ENCODE peak calls at places on chromosome 22, in eight cellular contexts. One of them, this sample, is unnamed.

GRCh38 chr22:24271406-24271760 is 752 bp downstream of the SPECC1L start:
- DNase-seq in caudate nucleus: no peak
- DNase-seq in PC-3: peak
- DNase-seq in CD4-positive, alpha-beta T cell: no peak
- DNase-seq in thoracic aorta: no peak
- DNase-seq in mesenchymal stem cell: peak
- DNase-seq in cerebellum: no peak
- DNase-seq in stimulated activated CD4-positive, alpha-beta T cell treated with anti-CD3 and anti-CD28 coated beads, Interleukin-1b, Interleukin-23, amount 100 ng/mL, for 24 hours: no peak
- DNase-seq in this sample: no peak

GRCh38 chr22:41983516-41983915 is 14.3 kb downstream of the SEPTIN3 start:
- DNase-seq in CD4-positive, alpha-beta T cell: no peak
- DNase-seq in cerebellum: no peak
- DNase-seq in mesenchymal stem cell: peak
- DNase-seq in stimulated activated CD4-positive, alpha-beta T cell treated with anti-CD3 and anti-CD28 coated beads, Interleukin-1b, Interleukin-23, amount 100 ng/mL, for 24 hours: no peak
- DNase-seq in thoracic aorta: no peak
- DNase-seq in caudate nucleus: no peak
- DNase-seq in PC-3: no peak
- DNase-seq in this sample: no peak

GRCh38 chr22:49365191-49365837 is 462.4 kb downstream of the BRD1 start:
- DNase-seq in thoracic aorta: no peak
- DNase-seq in mesenchymal stem cell: no peak
- DNase-seq in PC-3: no peak
- DNase-seq in caudate nucleus: no peak
- DNase-seq in stimulated activated CD4-positive, alpha-beta T cell treated with anti-CD3 and anti-CD28 coated beads, Interleukin-1b, Interleukin-23, amount 100 ng/mL, for 24 hours: no peak
- DNase-seq in cerebellum: no peak
- DNase-seq in CD4-positive, alpha-beta T cell: no peak
- DNase-seq in this sample: no peak

GRCh38 chr22:19823191-19823590 is 31.5 kb downstream of the GNB1L start:
- DNase-seq in caudate nucleus: no peak
- DNase-seq in CD4-positive, alpha-beta T cell: no peak
- DNase-seq in thoracic aorta: no peak
- DNase-seq in PC-3: no peak
- DNase-seq in mesenchymal stem cell: no peak
- DNase-seq in stimulated activated CD4-positive, alpha-beta T cell treated with anti-CD3 and anti-CD28 coated beads, Interleukin-1b, Interleukin-23, amount 100 ng/mL, for 24 hours: no peak
- DNase-seq in cerebellum: no peak
- DNase-seq in this sample: no peak

GRCh38 chr22:40703731-40704130 is 24.4 kb downstream of the MCHR1 start:
- DNase-seq in cerebellum: no peak
- DNase-seq in thoracic aorta: no peak
- DNase-seq in mesenchymal stem cell: no peak
- DNase-seq in PC-3: no peak
- DNase-seq in CD4-positive, alpha-beta T cell: no peak
- DNase-seq in stimulated activated CD4-positive, alpha-beta T cell treated with anti-CD3 and anti-CD28 coated beads, Interleukin-1b, Interleukin-23, amount 100 ng/mL, for 24 hours: no peak
- DNase-seq in caudate nucleus: no peak
- DNase-seq in this sample: peak

GRCh38 chr22:38631724-38632123 is 24.5 kb downstream of the FAM227A start:
- DNase-seq in mesenchymal stem cell: no peak
- DNase-seq in CD4-positive, alpha-beta T cell: no peak
- DNase-seq in PC-3: no peak
- DNase-seq in caudate nucleus: no peak
- DNase-seq in cerebellum: no peak
- DNase-seq in stimulated activated CD4-positive, alpha-beta T cell treated with anti-CD3 and anti-CD28 coated beads, Interleukin-1b, Interleukin-23, amount 100 ng/mL, for 24 hours: no peak
- DNase-seq in thoracic aorta: no peak
- DNase-seq in this sample: no peak

GRCh38 chr22:20651286-20651685 is 122.6 kb upstream of the SERPIND1 start:
- DNase-seq in caudate nucleus: no peak
- DNase-seq in thoracic aorta: no peak
- DNase-seq in cerebellum: no peak
- DNase-seq in CD4-positive, alpha-beta T cell: no peak
- DNase-seq in stimulated activated CD4-positive, alpha-beta T cell treated with anti-CD3 and anti-CD28 coated beads, Interleukin-1b, Interleukin-23, amount 100 ng/mL, for 24 hours: no peak
- DNase-seq in PC-3: no peak
- DNase-seq in mesenchymal stem cell: no peak
- DNase-seq in this sample: no peak

GRCh38 chr22:46293591-46294260 is 2.9 kb upstream of the GTSE1 start:
- DNase-seq in PC-3: no peak
- DNase-seq in thoracic aorta: no peak
- DNase-seq in stimulated activated CD4-positive, alpha-beta T cell treated with anti-CD3 and anti-CD28 coated beads, Interleukin-1b, Interleukin-23, amount 100 ng/mL, for 24 hours: no peak
- DNase-seq in mesenchymal stem cell: peak
- DNase-seq in caudate nucleus: no peak
- DNase-seq in CD4-positive, alpha-beta T cell: no peak
- DNase-seq in cerebellum: no peak
- DNase-seq in this sample: no peak

GRCh38 chr22:38398609-38399401 is 56.2 kb downstream of the KCNJ4 start:
- DNase-seq in PC-3: peak
- DNase-seq in thoracic aorta: peak
- DNase-seq in stimulated activated CD4-positive, alpha-beta T cell treated with anti-CD3 and anti-CD28 coated beads, Interleukin-1b, Interleukin-23, amount 100 ng/mL, for 24 hours: peak
- DNase-seq in cerebellum: peak
- DNase-seq in CD4-positive, alpha-beta T cell: peak
- DNase-seq in caudate nucleus: peak
- DNase-seq in mesenchymal stem cell: peak
- DNase-seq in this sample: peak

GRCh38 chr22:32079110-32080089 is 36.3 kb downstream of the SLC5A1 start:
- DNase-seq in mesenchymal stem cell: peak
- DNase-seq in thoracic aorta: no peak
- DNase-seq in stimulated activated CD4-positive, alpha-beta T cell treated with anti-CD3 and anti-CD28 coated beads, Interleukin-1b, Interleukin-23, amount 100 ng/mL, for 24 hours: no peak
- DNase-seq in caudate nucleus: no peak
- DNase-seq in cerebellum: no peak
- DNase-seq in PC-3: peak
- DNase-seq in CD4-positive, alpha-beta T cell: no peak
- DNase-seq in this sample: no peak

GRCh38 chr22:46093796-46094195 is 56.5 kb upstream of the PPARA start:
- DNase-seq in mesenchymal stem cell: no peak
- DNase-seq in CD4-positive, alpha-beta T cell: no peak
- DNase-seq in thoracic aorta: no peak
- DNase-seq in PC-3: no peak
- DNase-seq in caudate nucleus: no peak
- DNase-seq in cerebellum: no peak
- DNase-seq in stimulated activated CD4-positive, alpha-beta T cell treated with anti-CD3 and anti-CD28 coated beads, Interleukin-1b, Interleukin-23, amount 100 ng/mL, for 24 hours: no peak
- DNase-seq in this sample: no peak

GRCh38 chr22:37154925-37155712 is 5.4 kb upstream of the IL2RB start:
- DNase-seq in stimulated activated CD4-positive, alpha-beta T cell treated with anti-CD3 and anti-CD28 coated beads, Interleukin-1b, Interleukin-23, amount 100 ng/mL, for 24 hours: no peak
- DNase-seq in cerebellum: no peak
- DNase-seq in thoracic aorta: no peak
- DNase-seq in mesenchymal stem cell: peak
- DNase-seq in caudate nucleus: no peak
- DNase-seq in CD4-positive, alpha-beta T cell: no peak
- DNase-seq in PC-3: peak
- DNase-seq in this sample: no peak

GRCh38 chr22:20171288-20172037 is 20.6 kb upstream of the CCDC188 start:
- DNase-seq in PC-3: no peak
- DNase-seq in thoracic aorta: no peak
- DNase-seq in CD4-positive, alpha-beta T cell: no peak
- DNase-seq in stimulated activated CD4-positive, alpha-beta T cell treated with anti-CD3 and anti-CD28 coated beads, Interleukin-1b, Interleukin-23, amount 100 ng/mL, for 24 hours: no peak
- DNase-seq in mesenchymal stem cell: no peak
- DNase-seq in cerebellum: no peak
- DNase-seq in caudate nucleus: no peak
- DNase-seq in this sample: no peak

GRCh38 chr22:50441428-50441993 is 33.3 kb downstream of the SBF1 start:
- DNase-seq in cerebellum: no peak
- DNase-seq in caudate nucleus: no peak
- DNase-seq in PC-3: no peak
- DNase-seq in stimulated activated CD4-positive, alpha-beta T cell treated with anti-CD3 and anti-CD28 coated beads, Interleukin-1b, Interleukin-23, amount 100 ng/mL, for 24 hours: no peak
- DNase-seq in mesenchymal stem cell: no peak
- DNase-seq in CD4-positive, alpha-beta T cell: no peak
- DNase-seq in thoracic aorta: no peak
- DNase-seq in this sample: no peak

GRCh38 chr22:29431986-29432385 is 6.4 kb upstream of the RFPL1 start:
- DNase-seq in caudate nucleus: no peak
- DNase-seq in stimulated activated CD4-positive, alpha-beta T cell treated with anti-CD3 and anti-CD28 coated beads, Interleukin-1b, Interleukin-23, amount 100 ng/mL, for 24 hours: no peak
- DNase-seq in mesenchymal stem cell: no peak
- DNase-seq in CD4-positive, alpha-beta T cell: no peak
- DNase-seq in cerebellum: no peak
- DNase-seq in PC-3: no peak
- DNase-seq in thoracic aorta: no peak
- DNase-seq in this sample: no peak

GRCh38 chr22:41597635-41597953 is 8.0 kb upstream of the PMM1 start:
- DNase-seq in thoracic aorta: no peak
- DNase-seq in mesenchymal stem cell: no peak
- DNase-seq in CD4-positive, alpha-beta T cell: no peak
- DNase-seq in caudate nucleus: no peak
- DNase-seq in PC-3: no peak
- DNase-seq in stimulated activated CD4-positive, alpha-beta T cell treated with anti-CD3 and anti-CD28 coated beads, Interleukin-1b, Interleukin-23, amount 100 ng/mL, for 24 hours: no peak
- DNase-seq in cerebellum: no peak
- DNase-seq in this sample: no peak

GRCh38 chr22:35314161-35314942 is 14.7 kb downstream of the TOM1 start:
- DNase-seq in cerebellum: no peak
- DNase-seq in stimulated activated CD4-positive, alpha-beta T cell treated with anti-CD3 and anti-CD28 coated beads, Interleukin-1b, Interleukin-23, amount 100 ng/mL, for 24 hours: no peak
- DNase-seq in PC-3: no peak
- DNase-seq in thoracic aorta: no peak
- DNase-seq in CD4-positive, alpha-beta T cell: no peak
- DNase-seq in caudate nucleus: no peak
- DNase-seq in mesenchymal stem cell: no peak
- DNase-seq in this sample: no peak

GRCh38 chr22:49736538-49736937 is 91.1 kb downstream of the BRD1 start:
- DNase-seq in PC-3: no peak
- DNase-seq in mesenchymal stem cell: no peak
- DNase-seq in CD4-positive, alpha-beta T cell: no peak
- DNase-seq in thoracic aorta: no peak
- DNase-seq in cerebellum: no peak
- DNase-seq in caudate nucleus: no peak
- DNase-seq in stimulated activated CD4-positive, alpha-beta T cell treated with anti-CD3 and anti-CD28 coated beads, Interleukin-1b, Interleukin-23, amount 100 ng/mL, for 24 hours: no peak
- DNase-seq in this sample: no peak

GRCh38 chr22:36486619-36487384 is 5.4 kb upstream of the TXN2 start:
- DNase-seq in caudate nucleus: no peak
- DNase-seq in mesenchymal stem cell: peak
- DNase-seq in thoracic aorta: no peak
- DNase-seq in CD4-positive, alpha-beta T cell: peak
- DNase-seq in cerebellum: no peak
- DNase-seq in stimulated activated CD4-positive, alpha-beta T cell treated with anti-CD3 and anti-CD28 coated beads, Interleukin-1b, Interleukin-23, amount 100 ng/mL, for 24 hours: peak
- DNase-seq in PC-3: peak
- DNase-seq in this sample: peak

GRCh38 chr22:46579751-46580449 is 40.3 kb upstream of the GRAMD4 start:
- DNase-seq in caudate nucleus: no peak
- DNase-seq in CD4-positive, alpha-beta T cell: no peak
- DNase-seq in thoracic aorta: peak
- DNase-seq in cerebellum: no peak
- DNase-seq in stimulated activated CD4-positive, alpha-beta T cell treated with anti-CD3 and anti-CD28 coated beads, Interleukin-1b, Interleukin-23, amount 100 ng/mL, for 24 hours: no peak
- DNase-seq in PC-3: no peak
- DNase-seq in mesenchymal stem cell: no peak
- DNase-seq in this sample: no peak

GRCh38 chr22:42820075-42820763 is 36.9 kb downstream of the ARFGAP3 start:
- DNase-seq in thoracic aorta: no peak
- DNase-seq in caudate nucleus: no peak
- DNase-seq in mesenchymal stem cell: peak
- DNase-seq in CD4-positive, alpha-beta T cell: no peak
- DNase-seq in stimulated activated CD4-positive, alpha-beta T cell treated with anti-CD3 and anti-CD28 coated beads, Interleukin-1b, Interleukin-23, amount 100 ng/mL, for 24 hours: no peak
- DNase-seq in cerebellum: peak
- DNase-seq in PC-3: peak
- DNase-seq in this sample: no peak

GRCh38 chr22:19886605-19887250 is 32.1 kb upstream of the GNB1L start:
- DNase-seq in CD4-positive, alpha-beta T cell: peak
- DNase-seq in stimulated activated CD4-positive, alpha-beta T cell treated with anti-CD3 and anti-CD28 coated beads, Interleukin-1b, Interleukin-23, amount 100 ng/mL, for 24 hours: no peak
- DNase-seq in PC-3: no peak
- DNase-seq in cerebellum: no peak
- DNase-seq in mesenchymal stem cell: peak
- DNase-seq in thoracic aorta: no peak
- DNase-seq in caudate nucleus: no peak
- DNase-seq in this sample: no peak

GRCh38 chr22:36160499-36160942 is at the start of gene APOL3:
- DNase-seq in CD4-positive, alpha-beta T cell: peak
- DNase-seq in cerebellum: no peak
- DNase-seq in caudate nucleus: no peak
- DNase-seq in stimulated activated CD4-positive, alpha-beta T cell treated with anti-CD3 and anti-CD28 coated beads, Interleukin-1b, Interleukin-23, amount 100 ng/mL, for 24 hours: no peak
- DNase-seq in PC-3: peak
- DNase-seq in thoracic aorta: no peak
- DNase-seq in mesenchymal stem cell: peak
- DNase-seq in this sample: no peak

GRCh38 chr22:22061085-22062077 is 78.8 kb upstream of the TOP3B start:
- DNase-seq in cerebellum: no peak
- DNase-seq in thoracic aorta: no peak
- DNase-seq in stimulated activated CD4-positive, alpha-beta T cell treated with anti-CD3 and anti-CD28 coated beads, Interleukin-1b, Interleukin-23, amount 100 ng/mL, for 24 hours: no peak
- DNase-seq in caudate nucleus: no peak
- DNase-seq in mesenchymal stem cell: peak
- DNase-seq in PC-3: peak
- DNase-seq in CD4-positive, alpha-beta T cell: no peak
- DNase-seq in this sample: no peak

GRCh38 chr22:35601743-35602633 is 15.1 kb downstream of the MB start:
- DNase-seq in cerebellum: no peak
- DNase-seq in caudate nucleus: no peak
- DNase-seq in thoracic aorta: no peak
- DNase-seq in CD4-positive, alpha-beta T cell: no peak
- DNase-seq in PC-3: peak
- DNase-seq in mesenchymal stem cell: peak
- DNase-seq in stimulated activated CD4-positive, alpha-beta T cell treated with anti-CD3 and anti-CD28 coated beads, Interleukin-1b, Interleukin-23, amount 100 ng/mL, for 24 hours: no peak
- DNase-seq in this sample: no peak

GRCh38 chr22:26785942-26786341 is 128.6 kb downstream of the MIAT start:
- DNase-seq in CD4-positive, alpha-beta T cell: no peak
- DNase-seq in mesenchymal stem cell: no peak
- DNase-seq in caudate nucleus: no peak
- DNase-seq in cerebellum: no peak
- DNase-seq in thoracic aorta: no peak
- DNase-seq in stimulated activated CD4-positive, alpha-beta T cell treated with anti-CD3 and anti-CD28 coated beads, Interleukin-1b, Interleukin-23, amount 100 ng/mL, for 24 hours: no peak
- DNase-seq in PC-3: no peak
- DNase-seq in this sample: no peak

GRCh38 chr22:45007946-45008852 is 1.6 kb downstream of the PHF21B start:
- DNase-seq in mesenchymal stem cell: peak
- DNase-seq in cerebellum: no peak
- DNase-seq in stimulated activated CD4-positive, alpha-beta T cell treated with anti-CD3 and anti-CD28 coated beads, Interleukin-1b, Interleukin-23, amount 100 ng/mL, for 24 hours: no peak
- DNase-seq in caudate nucleus: peak
- DNase-seq in thoracic aorta: no peak
- DNase-seq in CD4-positive, alpha-beta T cell: no peak
- DNase-seq in PC-3: no peak
- DNase-seq in this sample: peak

This sample was measured in NCI-H446.